ENCODE peak calls at places on chromosomes 6 and 20, in eight cellular contexts. A is T-helper 17 cell, V is brain microvascular endothelial cell, B is spleen, U is AG10803, Y is SK-N-DZ, C is NCI-H1436 treated with DMSO at 0.1 percent for 48 hours, P is renal cortical epithelial cell. H is an unnamed sample.

GRCh38 chr6:133170602-133171001 is 70.6 kb upstream of the EYA4 start:
- DNase-seq in A (no peak), V (no peak), B (no peak), U (no peak), Y (no peak), C (no peak), P (no peak), H (no peak)

GRCh38 chr6:161031721-161032495 is 40.3 kb downstream of the MAP3K4 start:
- DNase-seq in A (no peak), V (peak; percentile 56), B (no peak), U (peak; percentile 76), Y (no peak), C (no peak), P (peak; percentile 72), H (peak; percentile 36)

GRCh38 chr6:149840345-149841075 is 23.6 kb downstream of the LRP11 start:
- DNase-seq in A (no peak), V (peak; percentile 60), B (no peak), U (peak; percentile 90), Y (peak; percentile 30), C (no peak), P (peak; percentile 46), H (peak; percentile 88)

GRCh38 chr6:151351146-151351700 is 40.1 kb downstream of the ZBTB2 start:
- DNase-seq in A (no peak), V (no peak), B (no peak), U (no peak), Y (no peak), C (no peak), P (no peak), H (no peak)

GRCh38 chr6:6221829-6222535 is 98.5 kb downstream of the F13A1 start:
- DNase-seq in A (no peak), V (no peak), B (no peak), U (no peak), Y (no peak), C (no peak), P (no peak), H (no peak)

GRCh38 chr20:4726710-4727391 is 5.1 kb downstream of the PRND start:
- DNase-seq in A (no peak), V (peak; percentile 19), B (peak; percentile 80), U (peak; percentile 70), Y (no peak), C (no peak), P (peak; percentile 47), H (peak; percentile 83)

GRCh38 chr6:132082421-132082820 is 131.2 kb upstream of the CCN2 start:
- DNase-seq in A (no peak), V (no peak), B (no peak), U (no peak), Y (no peak), C (no peak), P (no peak), H (no peak)

GRCh38 chr20:33909331-33909921 is 84.3 kb upstream of the RALY start:
- DNase-seq in A (no peak), V (peak; percentile 91), B (no peak), U (peak; percentile 96), Y (no peak), C (no peak), P (peak; percentile 85), H (peak; percentile 86)

GRCh38 chr20:43798591-43799149 is 71.9 kb upstream of the GTSF1L start:
- DNase-seq in A (no peak), V (no peak), B (no peak), U (no peak), Y (peak; percentile 41), C (no peak), P (peak; percentile 21), H (no peak)

GRCh38 chr6:144912474-144912873 is 627.3 kb downstream of the UTRN start:
- DNase-seq in A (no peak), V (peak; percentile 38), B (no peak), U (peak; percentile 86), Y (no peak), C (no peak), P (peak; percentile 84), H (peak; percentile 79)

GRCh38 chr6:105646391-105646867 is 243.5 kb upstream of the PREP start:
- DNase-seq in A (no peak), V (no peak), B (no peak), U (peak; percentile 1), Y (no peak), C (no peak), P (peak; percentile 61), H (no peak)

GRCh38 chr6:150420926-150421325 is 52.1 kb downstream of the IYD start:
- DNase-seq in A (no peak), V (no peak), B (no peak), U (no peak), Y (no peak), C (no peak), P (no peak), H (no peak)

GRCh38 chr6:25156123-25156522 is 123.1 kb upstream of the CARMIL1 start:
- DNase-seq in A (no peak), V (peak; percentile 39), B (no peak), U (peak; percentile 40), Y (no peak), C (no peak), P (no peak), H (peak; percentile 36)

GRCh38 chr20:57792386-57793095 is 82.7 kb upstream of the PMEPA1 start:
- DNase-seq in A (no peak), V (peak; percentile 35), B (peak; percentile 62), U (no peak), Y (no peak), C (no peak), P (peak; percentile 13), H (no peak)

GRCh38 chr20:43900496-43900895 is 14.2 kb upstream of the TOX2 start:
- DNase-seq in A (no peak), V (no peak), B (no peak), U (no peak), Y (no peak), C (no peak), P (no peak), H (no peak)

GRCh38 chr6:143232849-143233248 is 172.2 kb downstream of the AIG1 start:
- DNase-seq in A (no peak), V (peak; percentile 19), B (no peak), U (peak; percentile 28), Y (peak; percentile 37), C (no peak), P (peak; percentile 26), H (peak; percentile 23)

GRCh38 chr20:36320898-36321695 is 15.0 kb downstream of the DLGAP4 start:
- DNase-seq in A (no peak), V (no peak), B (no peak), U (no peak), Y (no peak), C (no peak), P (no peak), H (no peak)

GRCh38 chr6:14784596-14785360 is 461.1 kb upstream of the JARID2 start:
- DNase-seq in A (no peak), V (no peak), B (no peak), U (no peak), Y (no peak), C (peak; percentile 36), P (no peak), H (no peak)

GRCh38 chr6:72811971-72812421 is 190.1 kb downstream of the KCNQ5 start:
- DNase-seq in A (no peak), V (peak; percentile 60), B (no peak), U (no peak), Y (no peak), C (no peak), P (peak; percentile 32), H (no peak)

GRCh38 chr6:21953831-21954801 is 342.7 kb downstream of the PRL start:
- DNase-seq in A (no peak), V (peak; percentile 69), B (no peak), U (peak; percentile 65), Y (peak; percentile 94), C (no peak), P (peak; percentile 71), H (no peak)

GRCh38 chr6:30397697-30398096 is 52.7 kb downstream of the RPP21 start:
- DNase-seq in A (no peak), V (no peak), B (no peak), U (no peak), Y (no peak), C (no peak), P (no peak), H (no peak)

GRCh38 chr6:131058236-131058635 is 4.8 kb downstream of the EPB41L2 start:
- DNase-seq in A (no peak), V (no peak), B (no peak), U (no peak), Y (no peak), C (no peak), P (no peak), H (peak; percentile 50)

GRCh38 chr6:75602164-75602896 is 650 bp downstream of the SENP6 start:
- DNase-seq in A (peak; percentile 44), V (peak; percentile 29), B (peak; percentile 92), U (peak; percentile 59), Y (peak; percentile 52), C (no peak), P (no peak), H (peak; percentile 62)

GRCh38 chr20:63536997-63537524 is at the start of gene PTK6:
- DNase-seq in A (peak; percentile 26), V (no peak), B (peak; percentile 90), U (no peak), Y (no peak), C (no peak), P (no peak), H (no peak)

GRCh38 chr6:152552616-152553209 is 84.4 kb downstream of the SYNE1 start:
- DNase-seq in A (no peak), V (peak; percentile 65), B (peak; percentile 85), U (peak; percentile 70), Y (peak; percentile 69), C (no peak), P (peak; percentile 72), H (peak; percentile 58)